ENCODE peak calls at places on chromosomes 5 and 9, in nine cellular contexts. One of them, this sample, is unnamed. For H3K4me1, the result is how much of the 10 kb centered on the place peaks cover.

GRCh38 chr9:132546148-132547051 is 36.0 kb upstream of the BARHL1 start:
- DNase-seq in tibial nerve: no peak
- DNase-seq in osteoblast: peak
- DNase-seq in IMR-90: no peak
- DNase-seq in A549: no peak
- DNase-seq in vagina: no peak
- DNase-seq in HCT116: no peak
- DNase-seq in GM23338: peak
- DNase-seq in adrenal gland: no peak
- DNase-seq in this sample: peak

GRCh38 chr9:85941966-85942912 is 1.3 kb downstream of the NAA35 start:
- DNase-seq in tibial nerve: no peak
- DNase-seq in osteoblast: no peak
- DNase-seq in IMR-90: no peak
- DNase-seq in A549: no peak
- DNase-seq in vagina: no peak
- DNase-seq in HCT116: no peak
- DNase-seq in GM23338: no peak
- DNase-seq in adrenal gland: no peak
- DNase-seq in this sample: no peak

GRCh38 chr9:123422593-123422992 is 66.6 kb downstream of the CRB2 start:
- DNase-seq in tibial nerve: no peak
- DNase-seq in osteoblast: no peak
- DNase-seq in IMR-90: no peak
- DNase-seq in A549: no peak
- DNase-seq in vagina: no peak
- DNase-seq in HCT116: no peak
- DNase-seq in GM23338: no peak
- DNase-seq in adrenal gland: no peak
- DNase-seq in this sample: no peak

GRCh38 chr9:77987104-77987656 is 44.4 kb downstream of the GNAQ start:
- DNase-seq in tibial nerve: no peak
- DNase-seq in osteoblast: no peak
- DNase-seq in IMR-90: no peak
- DNase-seq in A549: no peak
- DNase-seq in vagina: no peak
- DNase-seq in HCT116: no peak
- DNase-seq in GM23338: no peak
- DNase-seq in adrenal gland: no peak
- DNase-seq in this sample: peak

GRCh38 chr5:16493261-16493660 is 27.7 kb upstream of the ZNF622 start:
- DNase-seq in tibial nerve: no peak
- DNase-seq in osteoblast: no peak
- DNase-seq in IMR-90: no peak
- DNase-seq in A549: no peak
- DNase-seq in vagina: no peak
- DNase-seq in HCT116: no peak
- DNase-seq in GM23338: no peak
- DNase-seq in adrenal gland: no peak
- DNase-seq in this sample: no peak

GRCh38 chr9:94014066-94014654 is 59.0 kb upstream of the BARX1 start:
- DNase-seq in tibial nerve: no peak
- DNase-seq in osteoblast: no peak
- DNase-seq in IMR-90: peak
- DNase-seq in A549: peak
- DNase-seq in vagina: no peak
- DNase-seq in HCT116: no peak
- DNase-seq in GM23338: peak
- DNase-seq in adrenal gland: no peak
- DNase-seq in this sample: peak

GRCh38 chr5:79055017-79055416 is 14.5 kb downstream of the DMGDH start:
- DNase-seq in tibial nerve: no peak
- DNase-seq in osteoblast: no peak
- DNase-seq in IMR-90: no peak
- DNase-seq in A549: no peak
- DNase-seq in vagina: no peak
- DNase-seq in HCT116: no peak
- DNase-seq in GM23338: no peak
- DNase-seq in adrenal gland: no peak
- DNase-seq in this sample: no peak

GRCh38 chr5:134586866-134587524 is 45.6 kb downstream of the SAR1B start:
- DNase-seq in tibial nerve: peak
- DNase-seq in osteoblast: peak
- DNase-seq in IMR-90: peak
- DNase-seq in A549: peak
- DNase-seq in vagina: no peak
- DNase-seq in HCT116: peak
- DNase-seq in GM23338: peak
- DNase-seq in adrenal gland: peak
- DNase-seq in this sample: peak

GRCh38 chr5:157497875-157498611 is 38.0 kb downstream of the NIPAL4 start:
- DNase-seq in tibial nerve: no peak
- DNase-seq in osteoblast: no peak
- DNase-seq in IMR-90: no peak
- DNase-seq in A549: no peak
- DNase-seq in vagina: no peak
- DNase-seq in HCT116: no peak
- DNase-seq in GM23338: no peak
- DNase-seq in adrenal gland: no peak
- DNase-seq in this sample: no peak

GRCh38 chr9:73008273-73008672 is 55.4 kb upstream of the ALDH1A1 start:
- DNase-seq in tibial nerve: no peak
- DNase-seq in osteoblast: no peak
- DNase-seq in IMR-90: no peak
- DNase-seq in A549: no peak
- DNase-seq in vagina: no peak
- DNase-seq in HCT116: no peak
- DNase-seq in GM23338: no peak
- DNase-seq in adrenal gland: no peak
- DNase-seq in this sample: no peak

GRCh38 chr9:20490246-20490834 is 132.0 kb downstream of the MLLT3 start:
- DNase-seq in tibial nerve: no peak
- DNase-seq in osteoblast: no peak
- DNase-seq in IMR-90: no peak
- DNase-seq in A549: no peak
- DNase-seq in vagina: no peak
- DNase-seq in HCT116: no peak
- DNase-seq in GM23338: peak
- DNase-seq in adrenal gland: no peak
- DNase-seq in this sample: no peak

GRCh38 chr9:128702949-128703615 is 779 bp downstream of the PKN3 start:
- DNase-seq in tibial nerve: no peak
- DNase-seq in osteoblast: peak
- DNase-seq in IMR-90: no peak
- DNase-seq in A549: peak
- DNase-seq in vagina: no peak
- DNase-seq in HCT116: no peak
- DNase-seq in GM23338: peak
- DNase-seq in adrenal gland: peak
- DNase-seq in this sample: peak

GRCh38 chr5:37197340-37198050 is 51.7 kb downstream of the CPLANE1 start:
- DNase-seq in tibial nerve: no peak
- DNase-seq in osteoblast: peak
- DNase-seq in IMR-90: peak
- DNase-seq in A549: no peak
- DNase-seq in vagina: no peak
- DNase-seq in HCT116: no peak
- DNase-seq in GM23338: peak
- DNase-seq in adrenal gland: no peak
- DNase-seq in this sample: no peak

GRCh38 chr9:86079421-86080111 is 19.8 kb downstream of the GOLM1 start:
- DNase-seq in tibial nerve: no peak
- DNase-seq in osteoblast: no peak
- DNase-seq in IMR-90: no peak
- DNase-seq in A549: peak
- DNase-seq in vagina: no peak
- DNase-seq in HCT116: no peak
- DNase-seq in GM23338: no peak
- DNase-seq in adrenal gland: no peak
- DNase-seq in this sample: no peak

GRCh38 chr5:171975877-171976667 is 30.4 kb downstream of the FBXW11 start:
- DNase-seq in tibial nerve: no peak
- DNase-seq in osteoblast: no peak
- DNase-seq in IMR-90: no peak
- DNase-seq in A549: no peak
- DNase-seq in vagina: no peak
- DNase-seq in HCT116: no peak
- DNase-seq in GM23338: no peak
- DNase-seq in adrenal gland: no peak
- DNase-seq in this sample: no peak

GRCh38 chr9:106830527-106831140 is 32.3 kb upstream of the ZNF462 start:
- DNase-seq in tibial nerve: no peak
- DNase-seq in osteoblast: peak
- DNase-seq in IMR-90: no peak
- DNase-seq in A549: no peak
- DNase-seq in vagina: no peak
- DNase-seq in HCT116: no peak
- DNase-seq in GM23338: no peak
- DNase-seq in adrenal gland: no peak
- DNase-seq in this sample: no peak

GRCh38 chr5:113036321-113036720 is 59.7 kb downstream of the DCP2 start:
- DNase-seq in tibial nerve: no peak
- DNase-seq in osteoblast: no peak
- DNase-seq in IMR-90: no peak
- DNase-seq in A549: no peak
- DNase-seq in vagina: no peak
- DNase-seq in HCT116: no peak
- DNase-seq in GM23338: no peak
- DNase-seq in adrenal gland: no peak
- DNase-seq in this sample: no peak

GRCh38 chr5:55154893-55155292 is 5.1 kb upstream of the GPX8 start:
- DNase-seq in tibial nerve: no peak
- DNase-seq in osteoblast: peak
- DNase-seq in IMR-90: peak
- DNase-seq in A549: no peak
- DNase-seq in vagina: no peak
- DNase-seq in HCT116: no peak
- DNase-seq in GM23338: no peak
- DNase-seq in adrenal gland: no peak
- DNase-seq in this sample: no peak

GRCh38 chr5:55149396-55149795 is 10.6 kb upstream of the GPX8 start:
- DNase-seq in tibial nerve: no peak
- DNase-seq in osteoblast: no peak
- DNase-seq in IMR-90: no peak
- DNase-seq in A549: no peak
- DNase-seq in vagina: no peak
- DNase-seq in HCT116: no peak
- DNase-seq in GM23338: no peak
- DNase-seq in adrenal gland: no peak
- DNase-seq in this sample: no peak

GRCh38 chr5:55146543-55147151 is 13.3 kb upstream of the GPX8 start:
- DNase-seq in tibial nerve: peak
- DNase-seq in osteoblast: peak
- DNase-seq in IMR-90: peak
- DNase-seq in A549: peak
- DNase-seq in vagina: no peak
- DNase-seq in HCT116: peak
- DNase-seq in GM23338: peak
- DNase-seq in adrenal gland: peak
- DNase-seq in this sample: peak

GRCh38 chr5:55151923-55152842 is 7.8 kb upstream of the GPX8 start:
- DNase-seq in tibial nerve: no peak
- DNase-seq in osteoblast: no peak
- DNase-seq in IMR-90: peak
- DNase-seq in A549: no peak
- DNase-seq in vagina: no peak
- DNase-seq in HCT116: no peak
- DNase-seq in GM23338: no peak
- DNase-seq in adrenal gland: no peak
- DNase-seq in this sample: no peak
- H3K4me3 ChIP-seq in tibial nerve: no peak
- H3K4me3 ChIP-seq in osteoblast: no peak
- H3K4me3 ChIP-seq in IMR-90: no peak
- H3K4me3 ChIP-seq in A549: no peak
- H3K4me3 ChIP-seq in vagina: no peak
- H3K4me3 ChIP-seq in HCT116: no peak
- H3K4me3 ChIP-seq in GM23338: no peak
- H3K4me3 ChIP-seq in adrenal gland: no peak
- H3K4me3 ChIP-seq in this sample: no peak

DNA sequence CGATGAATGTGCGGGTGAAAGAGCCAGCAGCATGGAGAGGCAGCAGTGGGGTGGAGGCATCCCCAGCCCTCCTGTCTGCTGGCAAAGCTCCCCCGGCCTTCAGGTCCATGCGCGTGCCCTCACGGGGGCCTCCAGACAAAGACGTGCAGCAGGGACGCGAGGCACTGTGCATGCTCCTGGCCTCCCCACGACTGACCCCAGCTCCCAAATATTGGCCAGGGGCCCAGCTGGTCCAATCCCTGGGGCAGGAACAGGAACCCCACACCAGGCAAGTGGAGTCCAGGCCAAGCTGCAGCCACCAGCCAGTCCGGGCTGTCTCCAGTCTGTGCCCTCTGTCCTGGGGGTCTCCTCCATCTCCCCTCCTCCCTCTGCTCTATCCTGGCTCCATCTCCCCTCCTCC is 33.5 kb upstream of the LRRC14B start:
- DNase-seq in tibial nerve: no peak
- DNase-seq in osteoblast: peak
- DNase-seq in IMR-90: no peak
- DNase-seq in A549: no peak
- DNase-seq in vagina: peak
- DNase-seq in HCT116: no peak
- DNase-seq in GM23338: no peak
- DNase-seq in adrenal gland: no peak
- DNase-seq in this sample: peak
- H3K4me1 ChIP-seq in tibial nerve: under half
- H3K4me1 ChIP-seq in osteoblast: under half
- H3K4me1 ChIP-seq in IMR-90: under half
- H3K4me1 ChIP-seq in A549: under half
- H3K4me1 ChIP-seq in vagina: under half
- H3K4me1 ChIP-seq in HCT116: under half
- H3K4me1 ChIP-seq in GM23338: under half
- H3K4me1 ChIP-seq in adrenal gland: under half
- H3K4me1 ChIP-seq in this sample: under half

GRCh38 chr5:102450313-102450990 is 48.3 kb downstream of the SLCO6A1 start:
- DNase-seq in tibial nerve: no peak
- DNase-seq in osteoblast: no peak
- DNase-seq in IMR-90: no peak
- DNase-seq in A549: peak
- DNase-seq in vagina: no peak
- DNase-seq in HCT116: peak
- DNase-seq in GM23338: peak
- DNase-seq in adrenal gland: no peak
- DNase-seq in this sample: peak
- TF ChIP-seq CTCF in tibial nerve: no peak
- TF ChIP-seq CTCF in osteoblast: peak
- TF ChIP-seq CTCF in IMR-90: no peak
- TF ChIP-seq CTCF in A549: no peak
- TF ChIP-seq CTCF in vagina: no peak
- TF ChIP-seq CTCF in HCT116: peak
- TF ChIP-seq CTCF in GM23338: peak
- TF ChIP-seq CTCF in adrenal gland: no peak
- TF ChIP-seq CTCF in this sample: peak

DNA sequence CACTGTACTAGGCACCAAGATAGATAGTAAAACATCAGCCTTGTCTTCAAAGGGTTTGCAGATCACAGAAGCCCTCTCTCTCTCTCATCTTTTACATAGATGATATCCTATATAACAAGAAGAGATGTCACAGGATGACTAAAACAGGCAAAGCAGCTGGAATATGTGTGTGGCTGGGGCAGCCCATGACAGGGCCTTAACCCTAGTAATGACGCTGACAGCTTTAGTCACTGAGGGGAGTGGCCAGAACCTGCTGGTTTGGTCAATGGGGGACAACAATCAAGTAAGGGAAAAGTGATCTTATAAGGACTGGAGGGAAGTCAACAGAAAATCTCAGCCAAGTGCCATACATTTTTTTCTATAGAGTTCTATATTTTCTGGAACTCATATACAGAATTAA is 41.9 kb upstream of the RIC1 start:
- DNase-seq in tibial nerve: no peak
- DNase-seq in osteoblast: peak
- DNase-seq in IMR-90: peak
- DNase-seq in A549: no peak
- DNase-seq in vagina: no peak
- DNase-seq in HCT116: no peak
- DNase-seq in GM23338: no peak
- DNase-seq in adrenal gland: no peak
- DNase-seq in this sample: no peak
- H3K4me3 ChIP-seq in tibial nerve: no peak
- H3K4me3 ChIP-seq in osteoblast: no peak
- H3K4me3 ChIP-seq in IMR-90: no peak
- H3K4me3 ChIP-seq in A549: no peak
- H3K4me3 ChIP-seq in vagina: no peak
- H3K4me3 ChIP-seq in HCT116: no peak
- H3K4me3 ChIP-seq in GM23338: no peak
- H3K4me3 ChIP-seq in adrenal gland: no peak
- H3K4me3 ChIP-seq in this sample: no peak